ENCODE peak calls at places on chromosomes 4 and X, in five cellular contexts. One of them, this sample, is unnamed.
A peak's percentile ranks its signal among the peaks of the same experiment; 100 is the strongest.

GRCh38 chrX:152878976-152879755 is 18.7 kb upstream of the ZNF185 start:
- DNase-seq in HepG2: no peak
- DNase-seq in GM12878: no peak
- DNase-seq in H1: no peak
- DNase-seq in K562: no peak
- DNase-seq in this sample: no peak

GRCh38 chr4:61406677-61407076 is 206.6 kb downstream of the ADGRL3 start:
- DNase-seq in HepG2: no peak
- DNase-seq in H1: no peak
- DNase-seq in GM12878: no peak
- DNase-seq in K562: no peak
- DNase-seq in this sample: no peak

GRCh38 chr4:91990726-91991125 is 313.0 kb upstream of the GRID2 start:
- DNase-seq in HepG2: no peak
- DNase-seq in H1: no peak
- DNase-seq in K562: no peak
- DNase-seq in GM12878: no peak
- DNase-seq in this sample: no peak

GRCh38 chr4:3257691-3258482 is 8.9 kb downstream of the MSANTD1 start:
- DNase-seq in K562: no peak
- DNase-seq in GM12878: peak; percentile 7
- DNase-seq in H1: no peak
- DNase-seq in HepG2: no peak
- DNase-seq in this sample: no peak

GRCh38 chr4:90328558-90328957 is 201.4 kb downstream of the CCSER1 start:
- DNase-seq in H1: no peak
- DNase-seq in K562: no peak
- DNase-seq in HepG2: no peak
- DNase-seq in GM12878: no peak
- DNase-seq in this sample: peak; percentile 12

GRCh38 chr4:101414496-101414895 is 67.2 kb upstream of the PPP3CA start:
- DNase-seq in K562: no peak
- DNase-seq in H1: no peak
- DNase-seq in HepG2: no peak
- DNase-seq in GM12878: no peak
- DNase-seq in this sample: no peak

GRCh38 chrX:70292788-70293187 is 2.9 kb downstream of the KIF4A start:
- DNase-seq in GM12878: no peak
- DNase-seq in HepG2: peak; percentile 3
- DNase-seq in H1: no peak
- DNase-seq in K562: no peak
- DNase-seq in this sample: no peak

GRCh38 chr4:555566-556275 is 20.4 kb downstream of the TMEM271 start:
- DNase-seq in GM12878: no peak
- DNase-seq in H1: no peak
- DNase-seq in HepG2: no peak
- DNase-seq in K562: no peak
- DNase-seq in this sample: no peak

GRCh38 chr4:16253127-16253960 is 27.1 kb upstream of the TAPT1 start:
- DNase-seq in H1: no peak
- DNase-seq in HepG2: peak; percentile 71
- DNase-seq in GM12878: no peak
- DNase-seq in K562: no peak
- DNase-seq in this sample: no peak

GRCh38 chr4:100539706-100540105 is 21.9 kb upstream of the EMCN start:
- DNase-seq in K562: no peak
- DNase-seq in HepG2: no peak
- DNase-seq in GM12878: no peak
- DNase-seq in H1: no peak
- DNase-seq in this sample: no peak

GRCh38 chr4:44861756-44862155 is 135.4 kb upstream of the GNPDA2 start:
- DNase-seq in H1: no peak
- DNase-seq in GM12878: no peak
- DNase-seq in K562: no peak
- DNase-seq in HepG2: no peak
- DNase-seq in this sample: no peak

GRCh38 chrX:111168314-111168713 is 72.3 kb downstream of the PAK3 start:
- DNase-seq in H1: no peak
- DNase-seq in K562: no peak
- DNase-seq in HepG2: peak; percentile 0
- DNase-seq in GM12878: no peak
- DNase-seq in this sample: peak; percentile 43

GRCh38 chr4:154618708-154619315 is 6.4 kb upstream of the FGG start:
- DNase-seq in GM12878: peak; percentile 21
- DNase-seq in HepG2: peak; percentile 80
- DNase-seq in K562: no peak
- DNase-seq in H1: peak; percentile 27
- DNase-seq in this sample: peak; percentile 85

GRCh38 chrX:43313035-43313434 is 343.1 kb upstream of the MAOA start:
- DNase-seq in GM12878: no peak
- DNase-seq in HepG2: peak; percentile 37
- DNase-seq in H1: no peak
- DNase-seq in K562: no peak
- DNase-seq in this sample: no peak

GRCh38 chr4:15438939-15439524 is 11.2 kb downstream of the C1QTNF7 start:
- DNase-seq in H1: no peak
- DNase-seq in HepG2: no peak
- DNase-seq in GM12878: no peak
- DNase-seq in K562: no peak
- DNase-seq in this sample: no peak

GRCh38 chrX:83469551-83469950 is 38.5 kb upstream of the POU3F4 start:
- DNase-seq in HepG2: peak; percentile 6
- DNase-seq in K562: peak; percentile 2
- DNase-seq in GM12878: no peak
- DNase-seq in H1: no peak
- DNase-seq in this sample: peak; percentile 25

GRCh38 chrX:24858004-24858746 is 157.6 kb downstream of the ARX start:
- DNase-seq in K562: no peak
- DNase-seq in H1: no peak
- DNase-seq in HepG2: no peak
- DNase-seq in GM12878: no peak
- DNase-seq in this sample: no peak

GRCh38 chrX:10240918-10241317 is 84.1 kb downstream of the CLCN4 start:
- DNase-seq in HepG2: no peak
- DNase-seq in K562: no peak
- DNase-seq in H1: no peak
- DNase-seq in GM12878: no peak
- DNase-seq in this sample: no peak

GRCh38 chr4:68871772-68872441 is 56.1 kb downstream of the UGT2B10 start:
- DNase-seq in K562: no peak
- DNase-seq in HepG2: peak; percentile 91
- DNase-seq in GM12878: no peak
- DNase-seq in H1: no peak
- DNase-seq in this sample: no peak

GRCh38 chr4:185865901-185866328 is 53.9 kb upstream of the SORBS2 start:
- DNase-seq in H1: no peak
- DNase-seq in GM12878: no peak
- DNase-seq in HepG2: no peak
- DNase-seq in K562: no peak
- DNase-seq in this sample: peak; percentile 23

GRCh38 chr4:39682133-39682532 is 15.8 kb upstream of the UBE2K start:
- DNase-seq in H1: no peak
- DNase-seq in K562: no peak
- DNase-seq in HepG2: no peak
- DNase-seq in GM12878: no peak
- DNase-seq in this sample: no peak

GRCh38 chrX:150540965-150541364 is 27.5 kb upstream of the MTM1 start:
- DNase-seq in K562: no peak
- DNase-seq in H1: no peak
- DNase-seq in GM12878: no peak
- DNase-seq in HepG2: no peak
- DNase-seq in this sample: no peak

GRCh38 chrX:15334561-15334960 is 762 bp downstream of the PIGA start:
- DNase-seq in K562: peak; percentile 4
- DNase-seq in H1: no peak
- DNase-seq in HepG2: no peak
- DNase-seq in GM12878: no peak
- DNase-seq in this sample: no peak

GRCh38 chrX:66015152-66015827 is 24.6 kb downstream of the VSIG4 start:
- DNase-seq in K562: peak; percentile 35
- DNase-seq in H1: no peak
- DNase-seq in GM12878: peak; percentile 68
- DNase-seq in HepG2: no peak
- DNase-seq in this sample: no peak

GRCh38 chrX:9110808-9111207 is 76.9 kb upstream of the FAM9B start:
- DNase-seq in HepG2: no peak
- DNase-seq in H1: no peak
- DNase-seq in K562: no peak
- DNase-seq in GM12878: no peak
- DNase-seq in this sample: no peak

GRCh38 chr4:165541773-165542459 is 163.1 kb downstream of the CPE start:
- DNase-seq in GM12878: no peak
- DNase-seq in H1: no peak
- DNase-seq in K562: peak; percentile 10
- DNase-seq in HepG2: no peak
- DNase-seq in this sample: no peak

GRCh38 chr4:109079177-109079576 is 223.3 kb downstream of the COL25A1 start:
- DNase-seq in GM12878: no peak
- DNase-seq in HepG2: no peak
- DNase-seq in K562: no peak
- DNase-seq in H1: no peak
- DNase-seq in this sample: no peak

GRCh38 chr4:64409300-64409699 is at the start of gene TECRL:
- DNase-seq in GM12878: no peak
- DNase-seq in H1: no peak
- DNase-seq in K562: no peak
- DNase-seq in HepG2: no peak
- DNase-seq in this sample: no peak

GRCh38 chrX:40100141-40100536 is 2.4 kb upstream of the BCOR start:
- DNase-seq in GM12878: no peak
- DNase-seq in H1: no peak
- DNase-seq in HepG2: no peak
- DNase-seq in K562: no peak
- DNase-seq in this sample: no peak

GRCh38 chr4:80183196-80184052 is 13.9 kb upstream of the PRDM8 start:
- DNase-seq in GM12878: no peak
- DNase-seq in HepG2: no peak
- DNase-seq in H1: no peak
- DNase-seq in K562: no peak
- DNase-seq in this sample: peak; percentile 35

GRCh38 chr4:77007358-77008230 is 58.0 kb downstream of the SEPTIN11 start:
- DNase-seq in K562: no peak
- DNase-seq in GM12878: no peak
- DNase-seq in H1: no peak
- DNase-seq in HepG2: no peak
- DNase-seq in this sample: peak; percentile 52

GRCh38 chr4:122617597-122618593 is 3.0 kb downstream of the IL21 start:
- DNase-seq in GM12878: no peak
- DNase-seq in K562: no peak
- DNase-seq in HepG2: no peak
- DNase-seq in H1: no peak
- DNase-seq in this sample: peak; percentile 21

GRCh38 chrX:153906126-153906917 is 1.8 kb downstream of the AVPR2 start:
- DNase-seq in GM12878: no peak
- DNase-seq in H1: no peak
- DNase-seq in HepG2: no peak
- DNase-seq in K562: no peak
- DNase-seq in this sample: no peak
- TF ChIP-seq POLR2AphosphoS5 in GM12878: no peak
- TF ChIP-seq POLR2AphosphoS5 in H1: no peak
- TF ChIP-seq POLR2AphosphoS5 in HepG2: no peak
- TF ChIP-seq POLR2AphosphoS5 in K562: no peak
- TF ChIP-seq POLR2AphosphoS5 in this sample: no peak

DNA sequence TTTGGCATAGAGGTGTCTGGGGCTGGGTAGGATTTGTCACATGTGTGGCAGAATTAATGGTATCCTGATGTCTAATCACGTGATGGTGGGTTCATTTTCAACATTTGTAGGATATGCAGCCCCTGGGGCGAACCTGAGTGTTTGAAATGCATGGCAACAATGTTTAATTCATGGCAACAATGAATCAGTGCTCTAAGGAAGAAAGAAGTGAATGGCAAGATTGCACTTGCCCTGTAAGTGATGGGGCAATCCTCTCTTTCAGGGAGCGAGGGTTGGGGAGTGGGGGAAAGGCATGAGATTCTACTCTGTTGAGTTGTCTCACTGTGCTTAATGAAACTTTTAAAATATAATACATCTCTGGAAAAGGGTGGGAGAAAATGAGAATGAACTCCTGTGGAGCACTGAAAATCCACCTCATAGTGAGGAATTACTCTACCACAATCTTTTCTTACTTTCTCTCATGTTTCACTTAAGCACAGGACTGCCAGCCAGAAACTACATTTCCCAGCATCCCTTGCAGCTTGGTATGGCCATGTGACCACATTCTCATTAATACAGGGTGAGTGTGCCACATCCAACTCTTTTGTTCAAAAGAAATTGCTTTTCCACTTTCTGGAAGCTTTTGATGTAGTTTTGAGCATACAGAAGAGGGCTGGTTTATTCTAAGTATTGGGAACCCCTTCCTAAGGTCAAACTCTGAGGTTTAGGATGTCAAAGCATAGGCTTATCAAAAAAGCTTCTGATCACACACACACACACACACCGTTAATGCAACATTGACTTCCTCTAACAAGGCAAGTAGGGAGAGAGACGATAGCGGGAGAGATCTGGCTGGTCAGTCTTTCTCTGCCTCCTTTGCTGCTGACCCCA is 64.0 kb upstream of the PGM2 start:
- DNase-seq in GM12878: no peak
- DNase-seq in K562: no peak
- DNase-seq in H1: no peak
- DNase-seq in HepG2: peak; percentile 9
- DNase-seq in this sample: peak; percentile 56
- TF ChIP-seq CREB1 in GM12878: no peak
- TF ChIP-seq CREB1 in K562: no peak
- TF ChIP-seq CREB1 in H1: no peak
- TF ChIP-seq CREB1 in HepG2: no peak
- TF ChIP-seq CREB1 in this sample: no peak

GRCh38 chr4:141346144-141346543 is 125.4 kb downstream of the ZNF330 start:
- DNase-seq in K562: peak; percentile 16
- DNase-seq in GM12878: no peak
- DNase-seq in HepG2: peak; percentile 13
- DNase-seq in H1: no peak
- DNase-seq in this sample: peak; percentile 18

GRCh38 chr4:141348589-141348988 is 127.9 kb downstream of the ZNF330 start:
- DNase-seq in HepG2: no peak
- DNase-seq in K562: no peak
- DNase-seq in H1: no peak
- DNase-seq in GM12878: no peak
- DNase-seq in this sample: no peak

GRCh38 chr4:141350122-141350904 is 129.6 kb downstream of the ZNF330 start:
- DNase-seq in HepG2: no peak
- DNase-seq in H1: no peak
- DNase-seq in GM12878: no peak
- DNase-seq in K562: no peak
- DNase-seq in this sample: no peak

GRCh38 chr4:141352328-141352727 is 131.6 kb downstream of the ZNF330 start:
- DNase-seq in K562: no peak
- DNase-seq in GM12878: no peak
- DNase-seq in HepG2: no peak
- DNase-seq in H1: no peak
- DNase-seq in this sample: no peak

GRCh38 chr4:141347738-141348524 is 127.2 kb downstream of the ZNF330 start:
- DNase-seq in H1: no peak
- DNase-seq in K562: no peak
- DNase-seq in HepG2: no peak
- DNase-seq in GM12878: no peak
- DNase-seq in this sample: no peak
- TF ChIP-seq POLR2AphosphoS5 in H1: no peak
- TF ChIP-seq POLR2AphosphoS5 in K562: no peak
- TF ChIP-seq POLR2AphosphoS5 in HepG2: no peak
- TF ChIP-seq POLR2AphosphoS5 in GM12878: no peak
- TF ChIP-seq POLR2AphosphoS5 in this sample: no peak

GRCh38 chr4:179595671-179596410 is 2153.6 kb upstream of the AGA start:
- DNase-seq in K562: no peak
- DNase-seq in HepG2: no peak
- DNase-seq in H1: no peak
- DNase-seq in GM12878: no peak
- DNase-seq in this sample: no peak
- TF ChIP-seq CREB1 in K562: no peak
- TF ChIP-seq CREB1 in HepG2: no peak
- TF ChIP-seq CREB1 in H1: no peak
- TF ChIP-seq CREB1 in GM12878: no peak
- TF ChIP-seq CREB1 in this sample: no peak